ENCODE peak calls at places on chromosomes 3 and 15, in six cellular contexts. J, B, H, L, C and E are unnamed samples.

GRCh38 chr3:135453333-135453732 is 512.2 kb upstream of the PPP2R3A start:
- DNase-seq in J (no peak), H (no peak), C (no peak), L (no peak), B (no peak), E (no peak)

GRCh38 chr3:137924628-137925027 is 85.3 kb upstream of the CLDN18 start:
- DNase-seq in C (no peak), H (no peak), L (no peak), J (no peak), B (no peak), E (no peak)

GRCh38 chr3:160665784-160666526 is 11.0 kb upstream of the ARL14 start:
- DNase-seq in B (no peak), C (no peak), J (no peak), H (no peak), L (no peak), E (no peak)

GRCh38 chr15:92662797-92663196 is 7.2 kb upstream of the FAM174B start:
- DNase-seq in L (no peak), B (no peak), C (no peak), H (no peak), J (no peak), E (no peak)

GRCh38 chr3:158273646-158274045 is 163.8 kb downstream of the RSRC1 start:
- DNase-seq in B (no peak), J (no peak), H (no peak), L (no peak), C (no peak), E (no peak)

GRCh38 chr15:40050788-40051615 is 12.0 kb upstream of the SRP14 start:
- DNase-seq in B (no peak), H (no peak), C (peak; percentile 15), L (peak; percentile 47), J (no peak), E (no peak)

GRCh38 chr3:182837855-182838454 is 44.7 kb downstream of the ATP11B start:
- DNase-seq in H (no peak), C (no peak), J (no peak), B (no peak), L (no peak), E (no peak)

GRCh38 chr15:95932676-95933075 is 397.8 kb upstream of the NR2F2 start:
- DNase-seq in H (no peak), J (no peak), B (no peak), C (no peak), L (no peak), E (no peak)

GRCh38 chr3:52046186-52046913 is 10.0 kb downstream of the DUSP7 start:
- DNase-seq in B (peak; percentile 74), C (no peak), L (no peak), J (peak; percentile 86), H (peak; percentile 99), E (peak; percentile 90)

GRCh38 chr15:91338763-91339162 is 238.7 kb downstream of the SV2B start:
- DNase-seq in C (no peak), B (no peak), J (no peak), H (no peak), L (no peak), E (no peak)

GRCh38 chr3:9770276-9770812 is 597 bp upstream of the CAMK1 start:
- DNase-seq in L (peak; percentile 99), H (no peak), C (no peak), B (peak; percentile 95), J (no peak), E (peak; percentile 95)

GRCh38 chr3:85081191-85081895 is 122.6 kb downstream of the CADM2 start:
- DNase-seq in H (no peak), B (no peak), C (peak; percentile 66), J (no peak), L (no peak), E (no peak)

GRCh38 chr15:65954289-65954741 is 85.0 kb downstream of the RAB11A start:
- DNase-seq in J (no peak), B (no peak), C (peak; percentile 46), L (no peak), H (peak; percentile 32), E (no peak)

GRCh38 chr15:63288778-63289378 is 11.5 kb downstream of the APH1B start:
- DNase-seq in L (no peak), H (no peak), C (peak; percentile 87), B (no peak), J (no peak), E (no peak)

GRCh38 chr3:159732172-159733111 is 256.2 kb upstream of the IL12A start:
- DNase-seq in B (no peak), L (no peak), C (peak; percentile 68), J (no peak), H (no peak), E (no peak)

GRCh38 chr3:177490626-177491025 is 293.3 kb upstream of the TBL1XR1 start:
- DNase-seq in C (no peak), B (no peak), H (no peak), J (no peak), L (no peak), E (no peak)

GRCh38 chr3:106457278-106458210 is 588.7 kb upstream of the CBLB start:
- DNase-seq in H (no peak), L (peak; percentile 21), B (peak; percentile 78), C (no peak), J (no peak), E (no peak)

GRCh38 chr15:57376695-57377477 is 581 bp downstream of the CGNL1 start:
- DNase-seq in C (no peak), J (no peak), H (no peak), L (peak; percentile 55), B (peak; percentile 58), E (peak; percentile 77)

GRCh38 chr3:132196113-132196512 is 121.1 kb upstream of the ACP3 start:
- DNase-seq in H (no peak), L (no peak), C (no peak), B (no peak), J (no peak), E (no peak)

GRCh38 chr3:28903171-28903601 is 377.7 kb upstream of the RBMS3 start:
- DNase-seq in B (no peak), H (no peak), C (no peak), L (no peak), J (no peak), E (peak; percentile 75)

GRCh38 chr3:151329368-151329767 is at the start of gene P2RY13:
- DNase-seq in C (no peak), L (no peak), J (no peak), H (no peak), B (no peak), E (no peak)

GRCh38 chr3:141796436-141797166 is 33.4 kb downstream of the GRK7 start:
- DNase-seq in L (no peak), B (no peak), H (no peak), C (no peak), J (no peak), E (no peak)

GRCh38 chr3:103295974-103296570 is 861.3 kb downstream of the ZPLD1 start:
- DNase-seq in H (no peak), B (no peak), C (peak; percentile 12), L (no peak), J (no peak), E (no peak)

GRCh38 chr3:171309906-171310359 is 150.3 kb downstream of the TNIK start:
- DNase-seq in J (no peak), L (no peak), H (peak; percentile 46), C (no peak), B (no peak), E (no peak)

GRCh38 chr3:40847571-40847992 is 322.8 kb downstream of the ZNF621 start:
- DNase-seq in H (no peak), J (no peak), L (no peak), B (no peak), C (no peak), E (no peak)

GRCh38 chr3:65713016-65713415 is 325.7 kb downstream of the MAGI1 start:
- DNase-seq in J (no peak), H (no peak), L (no peak), B (no peak), C (no peak), E (no peak)

GRCh38 chr3:71102111-71103039 is 481.2 kb downstream of the FOXP1 start:
- DNase-seq in J (no peak), B (no peak), C (no peak), H (no peak), L (no peak), E (no peak)

GRCh38 chr15:65937476-65937875 is 68.2 kb downstream of the RAB11A start:
- DNase-seq in C (no peak), L (no peak), J (no peak), H (no peak), B (no peak), E (no peak)

GRCh38 chr3:109278141-109278540 is 38.2 kb downstream of the DPPA2 start:
- DNase-seq in J (no peak), H (no peak), B (no peak), L (no peak), C (no peak), E (no peak)

GRCh38 chr15:101064795-101065569 is 145.8 kb downstream of the LRRK1 start:
- DNase-seq in J (no peak), C (no peak), B (no peak), H (no peak), L (no peak), E (peak; percentile 53)
- H3K36me3 ChIP-seq in J (peaks cover 24% of the 10 kb centered on the region), C (no peaks in the 10 kb centered on the region), B (peaks cover 19% of the 10 kb centered on the region), H (peaks cover 12% of the 10 kb centered on the region), L (no peaks in the 10 kb centered on the region), E (no peaks in the 10 kb centered on the region)

DNA sequence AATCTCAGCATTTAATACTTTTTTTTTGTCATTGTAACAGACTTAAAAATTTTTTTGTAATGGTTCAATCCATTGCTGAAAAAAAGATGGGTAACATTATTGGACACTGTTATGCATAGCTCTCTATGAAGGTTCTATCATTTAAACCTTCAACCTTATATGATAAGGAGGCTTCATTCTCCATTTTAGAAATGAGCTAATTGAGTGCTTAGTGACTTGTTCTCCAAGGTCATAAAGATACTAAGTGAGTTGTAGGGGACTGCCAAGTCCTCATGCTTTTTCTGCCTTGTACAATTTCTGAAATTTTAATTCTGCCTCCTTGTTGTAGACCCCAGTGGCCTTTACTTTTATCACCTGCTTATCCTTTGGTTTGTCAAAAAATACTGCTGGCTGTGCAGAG is 56.7 kb downstream of the MGA start:
- DNase-seq in B (no peak), J (no peak), H (no peak), C (no peak), L (no peak), E (no peak)
- H3K36me3 ChIP-seq in B (peaks cover 31% of the 10 kb centered on the region), J (peaks cover 14% of the 10 kb centered on the region), H (no peaks in the 10 kb centered on the region), C (peaks cover 5% of the 10 kb centered on the region), L (no peaks in the 10 kb centered on the region), E (peaks cover 6% of the 10 kb centered on the region)

GRCh38 chr3:114078126-114078525 is 21.6 kb downstream of the QTRT2 start:
- DNase-seq in J (no peak), B (no peak), H (no peak), L (no peak), C (no peak), E (no peak)
- H3K36me3 ChIP-seq in J (peaks cover 31% of the 10 kb centered on the region), B (peaks cover 98% of the 10 kb centered on the region), H (peaks cover 22% of the 10 kb centered on the region), L (no peaks in the 10 kb centered on the region), C (peaks cover 77% of the 10 kb centered on the region), E (peaks cover 29% of the 10 kb centered on the region)

GRCh38 chr3:113018461-113019181 is 27.8 kb downstream of the GTPBP8 start:
- DNase-seq in H (no peak), B (no peak), L (no peak), J (no peak), C (peak; percentile 28), E (no peak)

GRCh38 chr3:113008117-113008516 is 17.3 kb downstream of the GTPBP8 start:
- DNase-seq in J (no peak), C (no peak), H (no peak), B (no peak), L (no peak), E (no peak)

GRCh38 chr3:113019182-113020137 is 28.7 kb downstream of the GTPBP8 start:
- DNase-seq in B (peak; percentile 94), H (peak; percentile 42), J (peak; percentile 51), L (peak; percentile 90), C (peak; percentile 92), E (peak; percentile 97)

GRCh38 chr3:113013593-113013992 is 22.8 kb downstream of the GTPBP8 start:
- DNase-seq in L (no peak), J (no peak), B (no peak), H (no peak), C (no peak), E (no peak)
- H3K36me3 ChIP-seq in L (no peaks in the 10 kb centered on the region), J (peaks cover 44% of the 10 kb centered on the region), B (peaks cover 90% of the 10 kb centered on the region), H (peaks cover 11% of the 10 kb centered on the region), C (peaks cover 87% of the 10 kb centered on the region), E (peaks cover 25% of the 10 kb centered on the region)